ENCODE peak calls at places on chromosomes 2 and 18, in ten cellular contexts. U is foreskin fibroblast; O is kidney; C is thoracic aorta; G is PC-9; R is right lobe of liver; S is coronary artery; D is Caco-2; B is epithelial cell of esophagus; V is CD8-positive, alpha-beta T cell. I is an unnamed sample.
A peak's percentile ranks its signal among the peaks of the same experiment; 100 is the strongest.

GRCh38 chr2:157777425-157777824 is 98.7 kb downstream of the ACVR1 start:
- DNase-seq in S (no peak), B (peak; percentile 62), G (peak; percentile 19), R (no peak), O (no peak), V (no peak), U (peak; percentile 42), C (no peak), D (peak; percentile 49), I (peak; percentile 49)

GRCh38 chr18:76751538-76751890 is 70.8 kb upstream of the ZNF236 start:
- DNase-seq in V (no peak), B (no peak), U (no peak), S (no peak), R (peak; percentile 68), G (no peak), D (no peak), C (no peak), O (no peak), I (no peak)

GRCh38 chr2:239569401-239570090 is 168.7 kb upstream of the HDAC4 start:
- DNase-seq in G (no peak), B (no peak), O (no peak), D (no peak), V (no peak), R (peak; percentile 33), U (no peak), C (no peak), S (no peak), I (no peak)

GRCh38 chr18:48667276-48668254 is 128.7 kb downstream of the CTIF start:
- DNase-seq in V (no peak), D (peak; percentile 49), U (no peak), S (no peak), G (no peak), O (no peak), R (no peak), C (no peak), B (no peak), I (no peak)

GRCh38 chr2:7427293-7428060 is 510.3 kb downstream of the RNF144A start:
- DNase-seq in U (peak; percentile 29), D (peak; percentile 62), B (peak; percentile 56), R (no peak), S (no peak), V (no peak), G (no peak), C (no peak), O (no peak), I (peak; percentile 51)

GRCh38 chr18:24983566-24983965 is 368.4 kb downstream of the ZNF521 start:
- DNase-seq in U (no peak), O (no peak), R (no peak), S (no peak), D (no peak), B (no peak), C (no peak), G (no peak), V (no peak), I (no peak)

GRCh38 chr2:196131384-196131861 is 40.0 kb downstream of the STK17B start:
- DNase-seq in C (no peak), U (no peak), V (peak; percentile 48), G (peak; percentile 25), D (peak; percentile 72), S (no peak), B (peak; percentile 60), O (no peak), R (no peak), I (peak; percentile 50)

GRCh38 chr2:25044990-25045389 is 3.1 kb downstream of the EFR3B start:
- DNase-seq in R (no peak), U (no peak), B (peak; percentile 11), C (no peak), S (no peak), G (no peak), D (no peak), V (no peak), O (no peak), I (no peak)

GRCh38 chr2:42101641-42102605 is 54.1 kb downstream of the PKDCC start:
- DNase-seq in C (no peak), R (peak; percentile 78), O (peak; percentile 90), D (peak; percentile 72), B (peak; percentile 54), V (peak; percentile 84), G (peak; percentile 55), S (no peak), U (peak; percentile 69), I (peak; percentile 65)

GRCh38 chr2:74778381-74779371 is 55.3 kb upstream of the HK2 start:
- DNase-seq in B (peak; percentile 36), D (no peak), S (no peak), G (no peak), C (no peak), R (no peak), U (peak; percentile 53), V (no peak), O (no peak), I (peak; percentile 42)
- H3K4me3 ChIP-seq in B (no peak overlapping the region), D (no peak overlapping the region), S (no peak overlapping the region), G (no peak overlapping the region), C (no peak overlapping the region), R (no peak overlapping the region), U (no peak overlapping the region), V (no peak overlapping the region), O (no peak overlapping the region), I (no peak overlapping the region)

GRCh38 chr2:134272831-134273230 is 19.0 kb downstream of the MGAT5 start:
- DNase-seq in U (no peak), C (no peak), R (no peak), G (no peak), S (no peak), O (no peak), V (no peak), B (no peak), D (no peak), I (no peak)

GRCh38 chr2:134273240-134273983 is 19.5 kb downstream of the MGAT5 start:
- DNase-seq in G (no peak), D (no peak), R (no peak), B (no peak), V (no peak), S (no peak), O (no peak), C (no peak), U (no peak), I (no peak)

GRCh38 chr2:134271758-134272157 is 17.9 kb downstream of the MGAT5 start:
- DNase-seq in V (no peak), D (no peak), B (no peak), C (no peak), R (no peak), G (no peak), U (no peak), O (no peak), S (no peak), I (no peak)

GRCh38 chr2:134269986-134270735 is 16.3 kb downstream of the MGAT5 start:
- DNase-seq in U (no peak), C (no peak), D (no peak), R (no peak), V (no peak), O (no peak), G (no peak), S (no peak), B (no peak), I (no peak)

DNA sequence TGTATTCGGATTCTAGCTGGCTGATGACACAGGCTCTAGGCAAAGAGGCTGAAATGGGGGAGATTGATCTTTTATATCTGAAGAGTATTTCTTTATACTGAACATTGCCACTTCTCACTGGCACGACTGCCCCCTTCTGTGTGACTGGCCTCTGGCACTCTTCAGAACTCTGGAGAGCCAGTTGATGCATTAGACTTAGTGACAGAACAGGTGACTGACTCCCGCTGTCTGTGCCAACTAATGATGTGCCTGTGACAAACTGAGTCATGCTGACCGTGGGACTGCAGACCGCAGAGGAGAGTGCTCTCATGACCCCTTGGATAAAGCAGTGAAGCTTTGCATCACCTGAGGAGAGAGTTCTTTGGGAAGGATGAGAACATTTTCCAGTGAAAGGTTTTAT is 14.4 kb downstream of the MGAT5 start:
- DNase-seq in V (no peak), C (no peak), G (no peak), U (no peak), D (no peak), B (peak; percentile 9), O (no peak), S (no peak), R (no peak), I (no peak)
- TF ChIP-seq CTCF in V (no peak), C (no peak), G (no peak), U (no peak), D (no peak), B (no peak), O (no peak), S (no peak), R (no peak), I (no peak)

GRCh38 chr2:102346381-102347130 is 9.0 kb upstream of the IL18R1 start:
- DNase-seq in D (no peak), R (no peak), C (no peak), B (no peak), S (no peak), O (no peak), V (no peak), U (no peak), G (no peak), I (no peak)
- H3K4me3 ChIP-seq in D (no peak overlapping the region), R (no peak overlapping the region), C (no peak overlapping the region), B (no peak overlapping the region), S (no peak overlapping the region), O (no peak overlapping the region), V (no peak overlapping the region), U (no peak overlapping the region), G (no peak overlapping the region), I (no peak overlapping the region)

GRCh38 chr2:10706033-10706432 is 15.4 kb upstream of the ATP6V1C2 start:
- DNase-seq in S (no peak), V (no peak), D (no peak), G (no peak), O (no peak), C (no peak), R (no peak), U (no peak), B (no peak), I (no peak)

GRCh38 chr2:10704034-10704594 is 14.3 kb upstream of the NOL10 start:
- DNase-seq in B (no peak), C (no peak), V (no peak), O (no peak), S (no peak), U (no peak), D (no peak), R (no peak), G (no peak), I (peak; percentile 44)

GRCh38 chr2:10707831-10708230 is 13.6 kb upstream of the ATP6V1C2 start:
- DNase-seq in O (no peak), S (no peak), G (no peak), C (no peak), R (no peak), U (no peak), D (peak; percentile 34), B (no peak), V (no peak), I (no peak)

GRCh38 chr2:10712186-10712809 is 9.1 kb upstream of the ATP6V1C2 start:
- DNase-seq in R (no peak), O (peak; percentile 31), V (no peak), U (no peak), C (no peak), D (no peak), B (no peak), S (no peak), G (no peak), I (no peak)

DNA sequence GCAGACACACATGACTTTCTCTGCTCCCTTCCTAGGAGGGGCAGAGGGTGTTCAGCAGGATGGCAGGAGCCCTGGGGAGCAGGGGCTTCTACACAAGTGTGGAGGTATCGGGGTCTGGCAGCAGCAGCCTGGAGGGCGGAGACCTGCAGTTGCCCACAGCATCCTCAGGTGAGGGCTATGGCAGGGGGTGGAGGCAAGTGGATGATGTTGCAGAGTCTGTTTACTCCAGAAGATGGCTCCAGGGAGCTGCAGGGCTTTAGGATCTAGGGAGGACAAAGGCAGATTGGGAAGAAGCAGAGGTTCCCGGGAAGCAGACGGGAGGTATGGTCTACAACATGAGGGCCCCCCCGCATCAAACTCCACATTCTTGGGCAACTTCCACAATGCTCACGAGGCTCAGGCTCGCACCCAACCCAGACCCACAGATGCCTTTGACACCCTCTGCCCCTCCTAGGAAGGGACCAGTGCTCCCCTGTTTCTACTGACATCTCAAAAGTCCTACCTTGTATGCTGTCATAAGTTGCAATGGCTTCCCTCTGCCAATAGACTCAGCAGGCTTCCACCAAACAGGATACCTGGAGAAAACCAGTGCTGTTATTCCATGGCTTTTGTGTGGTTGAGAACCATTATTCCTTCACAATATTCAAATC is 12.0 kb upstream of the ATP6V1C2 start:
- DNase-seq in U (no peak), R (no peak), V (no peak), B (peak; percentile 72), O (no peak), D (peak; percentile 78), G (peak; percentile 51), C (no peak), S (no peak), I (peak; percentile 52)
- TF ChIP-seq CTCF in U (peak; percentile 45), R (peak; percentile 38), V (no peak), B (peak; percentile 82), O (peak; percentile 23), D (peak; percentile 87), G (peak; percentile 73), C (no peak), S (no peak), I (peak; percentile 79)